ENCODE peak calls at places on chromosomes 11 and 22, in six cellular contexts. One of them, this sample, is unnamed.

GRCh38 chr11:106062592-106062949 is 14.6 kb downstream of the KBTBD3 start:
- DNase-seq in A549: no peak
- DNase-seq in K562: no peak
- DNase-seq in GM12878: no peak
- DNase-seq in HepG2: no peak
- DNase-seq in SK-N-SH: peak
- DNase-seq in this sample: no peak

GRCh38 chr11:19332476-19332875 is 91.7 kb upstream of the E2F8 start:
- DNase-seq in A549: no peak
- DNase-seq in K562: no peak
- DNase-seq in GM12878: peak
- DNase-seq in HepG2: no peak
- DNase-seq in SK-N-SH: no peak
- DNase-seq in this sample: no peak

GRCh38 chr11:71452354-71453020 is 516 bp upstream of the NADSYN1 start:
- DNase-seq in A549: no peak
- DNase-seq in K562: no peak
- DNase-seq in GM12878: no peak
- DNase-seq in HepG2: peak
- DNase-seq in SK-N-SH: no peak
- DNase-seq in this sample: peak

GRCh38 chr11:66745356-66746235 is 16.6 kb upstream of the SPTBN2 start:
- DNase-seq in A549: peak
- DNase-seq in K562: peak
- DNase-seq in GM12878: no peak
- DNase-seq in HepG2: no peak
- DNase-seq in SK-N-SH: no peak
- DNase-seq in this sample: no peak

GRCh38 chr22:31099841-31100761 is 7.3 kb downstream of the SELENOM start:
- DNase-seq in A549: no peak
- DNase-seq in K562: no peak
- DNase-seq in GM12878: no peak
- DNase-seq in HepG2: no peak
- DNase-seq in SK-N-SH: no peak
- DNase-seq in this sample: no peak

GRCh38 chr11:110896358-110896757 is 184.1 kb upstream of the ARHGAP20 start:
- DNase-seq in A549: no peak
- DNase-seq in K562: no peak
- DNase-seq in GM12878: no peak
- DNase-seq in HepG2: no peak
- DNase-seq in SK-N-SH: no peak
- DNase-seq in this sample: peak

GRCh38 chr22:25987948-25988347 is 181.3 kb upstream of the SEZ6L start:
- DNase-seq in A549: no peak
- DNase-seq in K562: no peak
- DNase-seq in GM12878: no peak
- DNase-seq in HepG2: no peak
- DNase-seq in SK-N-SH: peak
- DNase-seq in this sample: no peak

GRCh38 chr11:103450241-103450640 is 341.0 kb downstream of the DYNC2H1 start:
- DNase-seq in A549: no peak
- DNase-seq in K562: no peak
- DNase-seq in GM12878: no peak
- DNase-seq in HepG2: no peak
- DNase-seq in SK-N-SH: no peak
- DNase-seq in this sample: peak

GRCh38 chr11:75347781-75348613 is 3.5 kb downstream of the ARRB1 start:
- DNase-seq in A549: no peak
- DNase-seq in K562: no peak
- DNase-seq in GM12878: no peak
- DNase-seq in HepG2: peak
- DNase-seq in SK-N-SH: peak
- DNase-seq in this sample: peak

GRCh38 chr22:47811971-47812370 is 1049.5 kb downstream of the TBC1D22A start:
- DNase-seq in A549: no peak
- DNase-seq in K562: no peak
- DNase-seq in GM12878: no peak
- DNase-seq in HepG2: no peak
- DNase-seq in SK-N-SH: no peak
- DNase-seq in this sample: no peak

GRCh38 chr11:123219066-123219697 is 24.1 kb upstream of the CLMP start:
- DNase-seq in A549: peak
- DNase-seq in K562: no peak
- DNase-seq in GM12878: no peak
- DNase-seq in HepG2: no peak
- DNase-seq in SK-N-SH: no peak
- DNase-seq in this sample: peak

GRCh38 chr11:42473116-42473515 is 838.7 kb upstream of the API5 start:
- DNase-seq in A549: no peak
- DNase-seq in K562: no peak
- DNase-seq in GM12878: no peak
- DNase-seq in HepG2: no peak
- DNase-seq in SK-N-SH: peak
- DNase-seq in this sample: no peak

GRCh38 chr11:118295834-118296454 is 8.6 kb upstream of the CD3E start:
- DNase-seq in A549: no peak
- DNase-seq in K562: peak
- DNase-seq in GM12878: no peak
- DNase-seq in HepG2: peak
- DNase-seq in SK-N-SH: no peak
- DNase-seq in this sample: peak

GRCh38 chr11:43992834-43993637 is 50.6 kb downstream of the C11orf96 start:
- DNase-seq in A549: no peak
- DNase-seq in K562: no peak
- DNase-seq in GM12878: no peak
- DNase-seq in HepG2: no peak
- DNase-seq in SK-N-SH: no peak
- DNase-seq in this sample: peak

GRCh38 chr11:43996318-43996717 is 51.5 kb upstream of the ACCSL start:
- DNase-seq in A549: no peak
- DNase-seq in K562: no peak
- DNase-seq in GM12878: no peak
- DNase-seq in HepG2: no peak
- DNase-seq in SK-N-SH: no peak
- DNase-seq in this sample: no peak

GRCh38 chr11:43998308-43998707 is 49.5 kb upstream of the ACCSL start:
- DNase-seq in A549: no peak
- DNase-seq in K562: no peak
- DNase-seq in GM12878: no peak
- DNase-seq in HepG2: no peak
- DNase-seq in SK-N-SH: no peak
- DNase-seq in this sample: no peak

GRCh38 chr11:44000731-44001130 is 47.0 kb upstream of the ACCSL start:
- DNase-seq in A549: no peak
- DNase-seq in K562: no peak
- DNase-seq in GM12878: no peak
- DNase-seq in HepG2: no peak
- DNase-seq in SK-N-SH: no peak
- DNase-seq in this sample: no peak

GRCh38 chr11:43997022-43997665 is 50.6 kb upstream of the ACCSL start:
- DNase-seq in A549: no peak
- DNase-seq in K562: no peak
- DNase-seq in GM12878: peak
- DNase-seq in HepG2: no peak
- DNase-seq in SK-N-SH: no peak
- DNase-seq in this sample: no peak
- H3K27ac ChIP-seq in A549: no peak
- H3K27ac ChIP-seq in K562: no peak
- H3K27ac ChIP-seq in GM12878: no peak
- H3K27ac ChIP-seq in HepG2: no peak
- H3K27ac ChIP-seq in SK-N-SH: no peak
- H3K27ac ChIP-seq in this sample: no peak

DNA sequence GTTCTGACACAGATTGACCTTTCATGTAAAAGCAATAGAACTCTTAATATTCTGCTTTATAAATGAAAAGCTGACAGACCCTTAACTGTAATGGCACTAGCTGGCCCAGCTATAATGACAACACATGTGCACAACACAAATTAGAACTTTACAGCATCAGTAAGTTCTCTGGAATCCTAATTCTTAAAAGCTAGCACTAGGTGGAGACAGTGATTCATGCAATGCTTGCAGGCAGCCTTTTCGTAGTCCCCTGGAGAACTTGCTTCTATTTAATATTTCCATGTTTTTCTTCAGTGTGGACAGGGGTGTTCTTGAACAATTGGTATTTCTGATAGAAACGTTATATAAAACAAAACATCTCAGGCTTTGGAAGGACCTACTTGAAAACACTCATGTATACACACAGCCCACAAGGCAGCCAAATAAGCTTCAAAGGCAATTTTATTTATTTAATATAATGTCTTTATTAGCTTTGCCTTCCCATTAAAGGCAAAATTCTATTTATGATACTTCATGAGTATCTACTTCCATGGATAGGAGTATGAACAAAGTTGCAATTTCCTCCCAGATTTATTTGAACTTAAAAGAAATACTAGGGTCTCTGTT is 374.3 kb upstream of the MPPED2 start:
- DNase-seq in A549: peak
- DNase-seq in K562: no peak
- DNase-seq in GM12878: no peak
- DNase-seq in HepG2: peak
- DNase-seq in SK-N-SH: peak
- DNase-seq in this sample: peak
- TF ChIP-seq RAD21 in A549: peak
- TF ChIP-seq RAD21 in K562: no peak
- TF ChIP-seq RAD21 in GM12878: peak
- TF ChIP-seq RAD21 in HepG2: peak
- TF ChIP-seq RAD21 in SK-N-SH: peak
- TF ChIP-seq RAD21 in this sample: peak

DNA sequence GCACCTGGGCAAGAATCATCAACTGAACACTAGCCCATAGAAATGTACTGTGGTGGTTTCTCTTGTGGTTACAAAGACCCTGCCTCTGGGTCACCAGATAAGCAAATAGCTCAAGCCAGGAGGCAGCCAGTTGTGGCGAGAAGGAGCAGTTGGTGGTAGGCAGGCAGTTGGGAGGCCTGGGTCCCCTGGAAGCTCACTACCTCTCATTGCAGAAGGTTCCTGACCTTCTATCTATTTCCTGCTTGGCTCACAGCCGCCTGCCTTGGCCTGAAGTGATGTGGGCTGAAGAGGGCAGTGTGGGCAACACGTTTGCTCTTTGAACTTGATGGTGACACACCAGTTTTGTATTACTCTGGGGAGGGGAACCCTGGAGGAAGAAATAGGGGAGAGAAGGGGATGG is 34.7 kb downstream of the NECTIN1 start:
- DNase-seq in A549: peak
- DNase-seq in K562: no peak
- DNase-seq in GM12878: no peak
- DNase-seq in HepG2: peak
- DNase-seq in SK-N-SH: no peak
- DNase-seq in this sample: no peak
- TF ChIP-seq SMC3 in A549: no peak
- TF ChIP-seq SMC3 in K562: no peak
- TF ChIP-seq SMC3 in GM12878: no peak
- TF ChIP-seq SMC3 in HepG2: peak
- TF ChIP-seq SMC3 in SK-N-SH: no peak
- TF ChIP-seq SMC3 in this sample: no peak

DNA sequence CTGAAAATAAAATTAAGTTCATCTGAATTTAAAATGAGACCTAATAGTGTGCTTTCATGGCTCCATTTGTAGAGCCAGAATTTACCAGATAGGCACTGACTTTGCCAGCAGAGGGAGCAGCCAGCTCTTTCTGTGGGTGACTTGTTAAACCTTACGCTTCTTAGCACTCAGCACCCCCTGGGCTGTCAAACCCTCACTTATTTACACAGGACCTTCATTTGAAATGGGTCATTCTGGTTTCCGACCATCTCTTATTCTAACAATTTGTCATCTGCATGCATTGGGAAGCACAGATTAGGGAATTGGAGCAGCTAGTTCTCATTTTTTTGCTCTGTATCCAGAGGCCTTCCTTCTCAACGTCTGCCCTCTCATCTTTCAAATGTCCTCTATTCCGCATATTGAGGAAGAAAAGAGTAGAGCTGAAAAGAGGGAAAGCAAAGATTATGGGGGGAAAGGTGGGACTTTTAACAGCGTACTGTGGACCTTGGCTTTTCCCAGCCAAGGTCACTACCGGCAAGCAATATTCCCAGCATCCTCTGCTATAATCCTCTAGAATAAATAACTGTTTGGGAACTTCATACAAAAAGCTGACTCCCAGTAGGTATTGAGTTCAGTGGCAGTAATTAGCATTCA is 3.1 kb downstream of the ASRGL1 start:
- DNase-seq in A549: peak
- DNase-seq in K562: peak
- DNase-seq in GM12878: peak
- DNase-seq in HepG2: peak
- DNase-seq in SK-N-SH: peak
- DNase-seq in this sample: peak
- H3K27ac ChIP-seq in A549: no peak
- H3K27ac ChIP-seq in K562: no peak
- H3K27ac ChIP-seq in GM12878: no peak
- H3K27ac ChIP-seq in HepG2: peak
- H3K27ac ChIP-seq in SK-N-SH: no peak
- H3K27ac ChIP-seq in this sample: no peak

DNA sequence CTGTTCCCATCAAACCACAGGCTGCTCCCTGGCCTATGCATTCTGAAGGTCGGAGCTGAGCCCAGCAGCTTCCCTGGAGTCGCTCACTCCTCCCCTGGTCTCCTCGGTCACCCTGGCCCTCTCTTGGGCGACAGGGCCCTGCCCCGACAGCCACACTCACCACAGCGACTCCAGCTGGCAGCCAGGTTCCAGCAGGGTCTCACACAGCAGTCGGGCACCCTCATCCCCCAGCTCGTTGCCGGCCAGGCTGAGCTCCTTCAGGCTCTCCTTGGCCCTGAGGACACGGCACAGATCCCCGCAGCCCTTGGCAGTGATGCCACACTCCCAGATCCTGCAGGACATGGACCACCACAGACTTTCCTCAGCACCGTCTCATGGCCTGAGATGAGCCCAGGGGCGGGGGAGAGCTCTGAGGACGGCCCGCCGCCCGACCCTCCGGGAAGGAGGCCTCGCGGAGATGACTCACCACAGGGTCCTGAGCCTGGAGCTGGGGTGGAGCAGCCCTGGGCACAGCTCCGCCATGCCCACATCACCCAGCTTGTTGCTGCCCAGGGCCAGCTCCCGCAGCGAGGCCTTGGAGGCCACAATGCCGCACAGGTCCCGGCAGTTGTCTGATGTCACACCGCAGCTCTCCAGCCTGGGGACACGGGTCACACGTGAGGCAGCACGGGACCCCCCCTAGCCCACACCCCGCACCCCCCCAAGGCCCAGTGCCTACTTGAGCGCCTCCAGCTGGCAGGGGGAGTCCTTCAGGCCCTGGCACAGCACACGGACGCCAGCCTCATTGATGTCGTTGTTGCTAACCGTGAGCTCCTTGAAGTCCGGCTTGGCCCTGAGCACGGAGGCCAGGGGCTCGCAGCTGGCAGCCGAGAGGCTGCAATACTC is 8.5 kb downstream of the RNH1 start:
- DNase-seq in A549: no peak
- DNase-seq in K562: no peak
- DNase-seq in GM12878: no peak
- DNase-seq in HepG2: no peak
- DNase-seq in SK-N-SH: peak
- DNase-seq in this sample: no peak
- TF ChIP-seq RAD21 in A549: no peak
- TF ChIP-seq RAD21 in K562: no peak
- TF ChIP-seq RAD21 in GM12878: no peak
- TF ChIP-seq RAD21 in HepG2: no peak
- TF ChIP-seq RAD21 in SK-N-SH: no peak
- TF ChIP-seq RAD21 in this sample: no peak

GRCh38 chr22:43490311-43490710 is 78.5 kb downstream of the MPPED1 start:
- DNase-seq in A549: no peak
- DNase-seq in K562: no peak
- DNase-seq in GM12878: no peak
- DNase-seq in HepG2: no peak
- DNase-seq in SK-N-SH: no peak
- DNase-seq in this sample: no peak
- TF ChIP-seq SMC3 in A549: no peak
- TF ChIP-seq SMC3 in K562: no peak
- TF ChIP-seq SMC3 in GM12878: no peak
- TF ChIP-seq SMC3 in HepG2: no peak
- TF ChIP-seq SMC3 in SK-N-SH: no peak
- TF ChIP-seq SMC3 in this sample: no peak